ENCODE peak calls at places on chromosomes 16 and 17, in ten cellular contexts. One of them, this sample, is unnamed.
A peak's percentile ranks its signal among the peaks of the same experiment; 100 is the strongest.

GRCh38 chr17:65009848-65010247 is 46.7 kb downstream of the GNA13 start:
- DNase-seq in stomach: no peak
- DNase-seq in HepG2: no peak
- DNase-seq in endothelial cell of umbilical vein: no peak
- DNase-seq in GM12878: no peak
- DNase-seq in HCT116: no peak
- DNase-seq in upper lobe of left lung: no peak
- DNase-seq in spleen: no peak
- DNase-seq in esophagus muscularis mucosa: no peak
- DNase-seq in breast epithelium: no peak
- DNase-seq in this sample: no peak

GRCh38 chr17:17180141-17180603 is 26.0 kb downstream of the PLD6 start:
- DNase-seq in upper lobe of left lung: no peak
- DNase-seq in endothelial cell of umbilical vein: no peak
- DNase-seq in spleen: no peak
- DNase-seq in breast epithelium: peak; percentile 78
- DNase-seq in HepG2: no peak
- DNase-seq in stomach: no peak
- DNase-seq in HCT116: no peak
- DNase-seq in esophagus muscularis mucosa: no peak
- DNase-seq in GM12878: no peak
- DNase-seq in this sample: no peak

GRCh38 chr17:74493381-74493833 is 27.0 kb downstream of the CD300A start:
- DNase-seq in GM12878: peak; percentile 28
- DNase-seq in upper lobe of left lung: peak; percentile 69
- DNase-seq in HCT116: peak; percentile 73
- DNase-seq in breast epithelium: peak; percentile 57
- DNase-seq in spleen: peak; percentile 87
- DNase-seq in HepG2: peak; percentile 71
- DNase-seq in esophagus muscularis mucosa: no peak
- DNase-seq in stomach: peak; percentile 78
- DNase-seq in endothelial cell of umbilical vein: peak; percentile 38
- DNase-seq in this sample: peak; percentile 75

GRCh38 chr17:59680314-59680713 is 26.9 kb downstream of the PTRH2 start:
- DNase-seq in endothelial cell of umbilical vein: no peak
- DNase-seq in esophagus muscularis mucosa: no peak
- DNase-seq in stomach: no peak
- DNase-seq in upper lobe of left lung: no peak
- DNase-seq in HCT116: no peak
- DNase-seq in GM12878: no peak
- DNase-seq in breast epithelium: no peak
- DNase-seq in spleen: no peak
- DNase-seq in HepG2: no peak
- DNase-seq in this sample: no peak

GRCh38 chr17:34711646-34712045 is 132.3 kb downstream of the TMEM132E start:
- DNase-seq in endothelial cell of umbilical vein: no peak
- DNase-seq in GM12878: no peak
- DNase-seq in upper lobe of left lung: no peak
- DNase-seq in spleen: no peak
- DNase-seq in breast epithelium: no peak
- DNase-seq in HepG2: no peak
- DNase-seq in esophagus muscularis mucosa: peak; percentile 87
- DNase-seq in HCT116: no peak
- DNase-seq in stomach: no peak
- DNase-seq in this sample: no peak

GRCh38 chr17:9021985-9022552 is 759 bp downstream of the NTN1 start:
- DNase-seq in HCT116: no peak
- DNase-seq in stomach: no peak
- DNase-seq in upper lobe of left lung: no peak
- DNase-seq in GM12878: no peak
- DNase-seq in breast epithelium: no peak
- DNase-seq in spleen: no peak
- DNase-seq in esophagus muscularis mucosa: no peak
- DNase-seq in endothelial cell of umbilical vein: no peak
- DNase-seq in HepG2: no peak
- DNase-seq in this sample: no peak

GRCh38 chr16:87854053-87854906 is 15.0 kb downstream of the SLC7A5 start:
- DNase-seq in spleen: peak; percentile 82
- DNase-seq in stomach: no peak
- DNase-seq in esophagus muscularis mucosa: no peak
- DNase-seq in upper lobe of left lung: no peak
- DNase-seq in HepG2: peak; percentile 86
- DNase-seq in GM12878: no peak
- DNase-seq in breast epithelium: no peak
- DNase-seq in HCT116: no peak
- DNase-seq in endothelial cell of umbilical vein: no peak
- DNase-seq in this sample: peak; percentile 41

GRCh38 chr16:78437352-78437968 is 338.0 kb downstream of the WWOX start:
- DNase-seq in HCT116: no peak
- DNase-seq in endothelial cell of umbilical vein: peak; percentile 2
- DNase-seq in spleen: no peak
- DNase-seq in esophagus muscularis mucosa: peak; percentile 50
- DNase-seq in HepG2: peak; percentile 38
- DNase-seq in stomach: peak; percentile 33
- DNase-seq in breast epithelium: no peak
- DNase-seq in upper lobe of left lung: no peak
- DNase-seq in GM12878: no peak
- DNase-seq in this sample: peak; percentile 15

DNA sequence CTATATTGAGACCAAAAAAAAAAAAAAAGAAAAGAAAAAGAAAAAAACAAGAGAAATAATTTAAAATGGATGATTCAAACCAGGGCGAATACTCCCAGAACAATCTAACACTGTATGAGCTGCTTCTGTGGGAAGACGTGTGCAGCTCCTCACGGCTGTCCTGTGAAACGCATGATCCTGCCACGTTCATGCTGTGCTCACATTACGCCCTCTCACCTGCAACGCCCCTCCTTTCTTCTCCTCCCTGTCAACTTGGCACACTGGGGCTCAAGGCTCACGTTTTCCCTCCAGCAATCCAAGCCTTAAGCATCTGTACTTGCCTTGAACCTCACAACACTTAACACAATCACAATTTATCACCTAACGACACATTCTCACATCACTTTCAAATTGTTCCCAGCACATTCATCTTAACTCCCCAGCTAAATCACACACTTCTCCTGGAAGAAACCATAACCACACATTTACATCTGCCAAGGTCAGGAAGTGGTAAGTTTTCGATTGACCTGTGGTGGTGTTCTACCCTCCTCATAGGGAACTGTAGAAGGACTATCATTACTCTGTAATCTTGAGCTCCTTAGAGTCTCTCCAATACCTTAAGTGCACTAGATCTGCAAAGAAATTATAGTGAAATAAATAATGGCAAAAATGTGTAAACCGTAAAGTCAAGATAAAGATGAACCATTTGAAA is 29.1 kb downstream of the MBTPS1 start:
- DNase-seq in endothelial cell of umbilical vein: no peak
- DNase-seq in upper lobe of left lung: no peak
- DNase-seq in breast epithelium: no peak
- DNase-seq in HCT116: no peak
- DNase-seq in esophagus muscularis mucosa: no peak
- DNase-seq in HepG2: no peak
- DNase-seq in spleen: no peak
- DNase-seq in stomach: no peak
- DNase-seq in GM12878: no peak
- DNase-seq in this sample: no peak
- TF ChIP-seq POLR2AphosphoS5 in endothelial cell of umbilical vein: no peak
- TF ChIP-seq POLR2AphosphoS5 in upper lobe of left lung: no peak
- TF ChIP-seq POLR2AphosphoS5 in breast epithelium: no peak
- TF ChIP-seq POLR2AphosphoS5 in HCT116: no peak
- TF ChIP-seq POLR2AphosphoS5 in esophagus muscularis mucosa: no peak
- TF ChIP-seq POLR2AphosphoS5 in HepG2: no peak
- TF ChIP-seq POLR2AphosphoS5 in spleen: no peak
- TF ChIP-seq POLR2AphosphoS5 in stomach: no peak
- TF ChIP-seq POLR2AphosphoS5 in GM12878: no peak
- TF ChIP-seq POLR2AphosphoS5 in this sample: no peak

GRCh38 chr17:81884968-81885367 is 6.4 kb downstream of the ALYREF start:
- DNase-seq in esophagus muscularis mucosa: no peak
- DNase-seq in breast epithelium: no peak
- DNase-seq in endothelial cell of umbilical vein: no peak
- DNase-seq in upper lobe of left lung: no peak
- DNase-seq in stomach: no peak
- DNase-seq in HepG2: no peak
- DNase-seq in spleen: no peak
- DNase-seq in GM12878: no peak
- DNase-seq in HCT116: no peak
- DNase-seq in this sample: no peak

GRCh38 chr17:81885454-81885853 is 5.9 kb downstream of the ALYREF start:
- DNase-seq in stomach: no peak
- DNase-seq in upper lobe of left lung: no peak
- DNase-seq in GM12878: no peak
- DNase-seq in HCT116: no peak
- DNase-seq in spleen: no peak
- DNase-seq in HepG2: no peak
- DNase-seq in esophagus muscularis mucosa: no peak
- DNase-seq in endothelial cell of umbilical vein: no peak
- DNase-seq in breast epithelium: no peak
- DNase-seq in this sample: no peak

GRCh38 chr17:81884520-81884919 is 6.9 kb downstream of the ALYREF start:
- DNase-seq in spleen: no peak
- DNase-seq in esophagus muscularis mucosa: no peak
- DNase-seq in endothelial cell of umbilical vein: no peak
- DNase-seq in upper lobe of left lung: no peak
- DNase-seq in stomach: no peak
- DNase-seq in HCT116: no peak
- DNase-seq in HepG2: no peak
- DNase-seq in GM12878: no peak
- DNase-seq in breast epithelium: no peak
- DNase-seq in this sample: no peak

GRCh38 chr17:81888105-81888987 is 3.0 kb downstream of the ALYREF start:
- DNase-seq in upper lobe of left lung: no peak
- DNase-seq in HepG2: no peak
- DNase-seq in GM12878: no peak
- DNase-seq in spleen: no peak
- DNase-seq in esophagus muscularis mucosa: no peak
- DNase-seq in stomach: no peak
- DNase-seq in breast epithelium: no peak
- DNase-seq in HCT116: no peak
- DNase-seq in endothelial cell of umbilical vein: no peak
- DNase-seq in this sample: no peak

GRCh38 chr17:81885869-81886548 is 5.4 kb downstream of the ALYREF start:
- DNase-seq in breast epithelium: no peak
- DNase-seq in endothelial cell of umbilical vein: no peak
- DNase-seq in HCT116: no peak
- DNase-seq in stomach: no peak
- DNase-seq in upper lobe of left lung: no peak
- DNase-seq in esophagus muscularis mucosa: no peak
- DNase-seq in spleen: no peak
- DNase-seq in GM12878: no peak
- DNase-seq in HepG2: no peak
- DNase-seq in this sample: no peak
- TF ChIP-seq POLR2A in breast epithelium: no peak
- TF ChIP-seq POLR2A in endothelial cell of umbilical vein: no peak
- TF ChIP-seq POLR2A in HCT116: no peak
- TF ChIP-seq POLR2A in stomach: no peak
- TF ChIP-seq POLR2A in upper lobe of left lung: no peak
- TF ChIP-seq POLR2A in esophagus muscularis mucosa: no peak
- TF ChIP-seq POLR2A in spleen: no peak
- TF ChIP-seq POLR2A in GM12878: peak; percentile 26
- TF ChIP-seq POLR2A in HepG2: no peak
- TF ChIP-seq POLR2A in this sample: no peak

GRCh38 chr17:46037722-46038255 is 38.7 kb downstream of the STH start:
- DNase-seq in breast epithelium: no peak
- DNase-seq in stomach: no peak
- DNase-seq in upper lobe of left lung: no peak
- DNase-seq in HepG2: no peak
- DNase-seq in endothelial cell of umbilical vein: no peak
- DNase-seq in GM12878: no peak
- DNase-seq in spleen: no peak
- DNase-seq in esophagus muscularis mucosa: no peak
- DNase-seq in HCT116: no peak
- DNase-seq in this sample: no peak

GRCh38 chr17:46038414-46038813 is 39.4 kb downstream of the STH start:
- DNase-seq in breast epithelium: no peak
- DNase-seq in upper lobe of left lung: no peak
- DNase-seq in HCT116: no peak
- DNase-seq in spleen: no peak
- DNase-seq in esophagus muscularis mucosa: no peak
- DNase-seq in stomach: no peak
- DNase-seq in endothelial cell of umbilical vein: no peak
- DNase-seq in HepG2: no peak
- DNase-seq in GM12878: no peak
- DNase-seq in this sample: no peak

GRCh38 chr17:46039592-46040186 is 40.6 kb downstream of the STH start:
- DNase-seq in endothelial cell of umbilical vein: no peak
- DNase-seq in HepG2: no peak
- DNase-seq in HCT116: no peak
- DNase-seq in upper lobe of left lung: peak; percentile 39
- DNase-seq in breast epithelium: no peak
- DNase-seq in spleen: no peak
- DNase-seq in GM12878: no peak
- DNase-seq in stomach: no peak
- DNase-seq in esophagus muscularis mucosa: no peak
- DNase-seq in this sample: no peak

GRCh38 chr17:46036491-46036890 is 37.4 kb downstream of the STH start:
- DNase-seq in HepG2: no peak
- DNase-seq in spleen: no peak
- DNase-seq in GM12878: no peak
- DNase-seq in esophagus muscularis mucosa: no peak
- DNase-seq in breast epithelium: no peak
- DNase-seq in stomach: no peak
- DNase-seq in HCT116: no peak
- DNase-seq in endothelial cell of umbilical vein: no peak
- DNase-seq in upper lobe of left lung: no peak
- DNase-seq in this sample: no peak

DNA sequence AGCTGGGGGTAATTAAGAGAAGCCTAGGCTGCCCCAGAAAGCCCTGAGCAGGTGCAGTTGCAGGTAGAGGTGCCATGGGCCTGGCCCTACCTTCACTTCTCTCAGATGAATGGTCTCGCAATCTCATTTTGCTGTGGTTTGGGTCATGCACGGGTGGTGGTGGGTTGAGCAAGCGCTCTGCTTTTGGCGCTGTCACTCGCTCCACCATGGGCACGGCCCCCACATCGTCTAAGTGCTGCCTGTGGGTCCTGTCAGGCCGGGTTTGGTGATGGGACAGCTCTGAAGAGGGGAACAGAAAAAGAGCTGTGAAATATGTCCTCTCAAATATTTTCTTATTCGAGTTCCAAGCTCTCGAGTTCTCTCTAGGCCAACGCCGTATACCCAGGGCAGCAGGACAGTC is 39.9 kb downstream of the STH start:
- DNase-seq in GM12878: no peak
- DNase-seq in endothelial cell of umbilical vein: no peak
- DNase-seq in esophagus muscularis mucosa: no peak
- DNase-seq in upper lobe of left lung: no peak
- DNase-seq in spleen: no peak
- DNase-seq in HepG2: no peak
- DNase-seq in breast epithelium: no peak
- DNase-seq in stomach: no peak
- DNase-seq in HCT116: no peak
- DNase-seq in this sample: no peak
- TF ChIP-seq POLR2AphosphoS5 in GM12878: no peak
- TF ChIP-seq POLR2AphosphoS5 in endothelial cell of umbilical vein: no peak
- TF ChIP-seq POLR2AphosphoS5 in esophagus muscularis mucosa: no peak
- TF ChIP-seq POLR2AphosphoS5 in upper lobe of left lung: no peak
- TF ChIP-seq POLR2AphosphoS5 in spleen: no peak
- TF ChIP-seq POLR2AphosphoS5 in HepG2: no peak
- TF ChIP-seq POLR2AphosphoS5 in breast epithelium: no peak
- TF ChIP-seq POLR2AphosphoS5 in stomach: no peak
- TF ChIP-seq POLR2AphosphoS5 in HCT116: no peak
- TF ChIP-seq POLR2AphosphoS5 in this sample: no peak

GRCh38 chr17:76266244-76266938 is 1.2 kb downstream of the UBALD2 start:
- DNase-seq in HepG2: peak; percentile 52
- DNase-seq in upper lobe of left lung: peak; percentile 63
- DNase-seq in endothelial cell of umbilical vein: peak; percentile 53
- DNase-seq in spleen: no peak
- DNase-seq in esophagus muscularis mucosa: no peak
- DNase-seq in HCT116: no peak
- DNase-seq in breast epithelium: no peak
- DNase-seq in GM12878: no peak
- DNase-seq in stomach: no peak
- DNase-seq in this sample: peak; percentile 47

GRCh38 chr17:76268991-76269981 is 4.1 kb downstream of the UBALD2 start:
- DNase-seq in stomach: no peak
- DNase-seq in HepG2: no peak
- DNase-seq in breast epithelium: no peak
- DNase-seq in GM12878: no peak
- DNase-seq in HCT116: no peak
- DNase-seq in esophagus muscularis mucosa: no peak
- DNase-seq in spleen: no peak
- DNase-seq in endothelial cell of umbilical vein: no peak
- DNase-seq in upper lobe of left lung: no peak
- DNase-seq in this sample: no peak

GRCh38 chr17:76267051-76267576 is 2.0 kb downstream of the UBALD2 start:
- DNase-seq in upper lobe of left lung: no peak
- DNase-seq in stomach: no peak
- DNase-seq in endothelial cell of umbilical vein: no peak
- DNase-seq in spleen: no peak
- DNase-seq in breast epithelium: no peak
- DNase-seq in HepG2: no peak
- DNase-seq in HCT116: no peak
- DNase-seq in esophagus muscularis mucosa: no peak
- DNase-seq in GM12878: no peak
- DNase-seq in this sample: no peak

GRCh38 chr17:76270127-76270592 is 5.0 kb downstream of the UBALD2 start:
- DNase-seq in esophagus muscularis mucosa: no peak
- DNase-seq in HepG2: no peak
- DNase-seq in upper lobe of left lung: no peak
- DNase-seq in endothelial cell of umbilical vein: no peak
- DNase-seq in HCT116: no peak
- DNase-seq in GM12878: no peak
- DNase-seq in spleen: peak; percentile 86
- DNase-seq in stomach: no peak
- DNase-seq in breast epithelium: no peak
- DNase-seq in this sample: no peak

DNA sequence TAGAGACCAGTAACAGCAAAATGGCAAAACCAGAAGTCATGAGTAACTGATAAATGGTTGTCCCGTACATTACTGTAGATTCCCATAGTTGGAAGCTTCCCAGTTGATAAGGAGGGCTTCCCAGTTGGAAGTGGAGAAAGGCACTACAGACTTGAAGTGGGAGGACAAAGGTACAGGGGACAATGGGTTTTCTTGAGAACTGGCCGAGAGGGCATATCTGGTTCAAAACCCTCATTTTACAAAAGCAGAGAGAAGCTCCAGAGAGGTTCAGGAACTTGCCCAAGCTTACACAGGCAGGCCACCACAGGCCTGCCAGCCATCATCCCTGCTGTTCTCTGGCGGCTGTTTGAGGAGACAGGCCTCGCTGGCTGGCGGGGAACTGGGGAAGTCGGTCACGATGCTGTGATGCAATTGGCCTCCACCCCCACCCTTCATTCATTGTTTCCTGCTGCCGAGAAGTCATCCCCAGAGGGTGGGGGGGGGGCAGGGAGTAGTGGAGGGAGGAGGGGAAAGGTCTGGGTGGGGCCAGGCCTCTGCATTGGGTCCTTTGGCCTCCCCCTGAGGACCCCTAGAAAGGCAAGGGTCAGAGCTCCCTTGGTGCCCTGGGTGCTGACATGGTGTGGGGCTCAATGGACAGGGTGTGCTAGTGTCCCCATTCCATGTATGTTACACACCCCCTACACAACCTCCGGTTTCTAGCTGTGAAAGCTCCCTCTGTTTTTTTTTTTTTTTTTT is 3.0 kb downstream of the UBALD2 start:
- DNase-seq in HepG2: no peak
- DNase-seq in endothelial cell of umbilical vein: peak; percentile 69
- DNase-seq in esophagus muscularis mucosa: peak; percentile 96
- DNase-seq in HCT116: no peak
- DNase-seq in upper lobe of left lung: peak; percentile 95
- DNase-seq in GM12878: peak; percentile 76
- DNase-seq in stomach: peak; percentile 74
- DNase-seq in spleen: peak; percentile 95
- DNase-seq in breast epithelium: no peak
- DNase-seq in this sample: peak; percentile 84
- TF ChIP-seq POLR2A in HepG2: no peak
- TF ChIP-seq POLR2A in endothelial cell of umbilical vein: peak; percentile 47
- TF ChIP-seq POLR2A in esophagus muscularis mucosa: peak; percentile 17
- TF ChIP-seq POLR2A in HCT116: no peak
- TF ChIP-seq POLR2A in upper lobe of left lung: peak; percentile 79
- TF ChIP-seq POLR2A in GM12878: peak; percentile 94
- TF ChIP-seq POLR2A in stomach: no peak
- TF ChIP-seq POLR2A in spleen: no peak
- TF ChIP-seq POLR2A in breast epithelium: peak; percentile 14
- TF ChIP-seq POLR2A in this sample: peak; percentile 33

This sample was measured in transverse colon.